ENCODE peak calls at places on chromosome 9, in five cellular contexts. One of them, this sample, is unnamed.

GRCh38 chr9:4866239-4866969 is 73.7 kb downstream of the RCL1 start:
- DNase-seq in sigmoid colon: no peak
- DNase-seq in HL-60: no peak
- DNase-seq in upper lobe of right lung: no peak
- DNase-seq in DND-41: no peak
- DNase-seq in this sample: peak; percentile 34

GRCh38 chr9:136143215-136144001 is 24.7 kb upstream of the TMEM250 start:
- DNase-seq in DND-41: peak; percentile 12
- DNase-seq in sigmoid colon: no peak
- DNase-seq in upper lobe of right lung: no peak
- DNase-seq in HL-60: no peak
- DNase-seq in this sample: no peak

GRCh38 chr9:77843088-77843985 is 188.3 kb downstream of the GNAQ start:
- DNase-seq in upper lobe of right lung: no peak
- DNase-seq in sigmoid colon: no peak
- DNase-seq in HL-60: no peak
- DNase-seq in DND-41: no peak
- DNase-seq in this sample: no peak

GRCh38 chr9:17962747-17963146 is 383.9 kb downstream of the SH3GL2 start:
- DNase-seq in upper lobe of right lung: no peak
- DNase-seq in sigmoid colon: no peak
- DNase-seq in DND-41: no peak
- DNase-seq in HL-60: no peak
- DNase-seq in this sample: no peak

GRCh38 chr9:88280816-88281382 is 107.3 kb upstream of the SPIN1 start:
- DNase-seq in DND-41: peak; percentile 17
- DNase-seq in upper lobe of right lung: peak; percentile 15
- DNase-seq in HL-60: no peak
- DNase-seq in sigmoid colon: no peak
- DNase-seq in this sample: no peak

GRCh38 chr9:33894316-33894715 is 77.4 kb downstream of the UBE2R2 start:
- DNase-seq in upper lobe of right lung: no peak
- DNase-seq in HL-60: no peak
- DNase-seq in sigmoid colon: no peak
- DNase-seq in DND-41: no peak
- DNase-seq in this sample: no peak

GRCh38 chr9:28810375-28811075 is 1237.2 kb upstream of the C9orf72 start:
- DNase-seq in upper lobe of right lung: no peak
- DNase-seq in sigmoid colon: no peak
- DNase-seq in HL-60: no peak
- DNase-seq in DND-41: no peak
- DNase-seq in this sample: peak; percentile 77

GRCh38 chr9:107931071-107931715 is 441.6 kb upstream of the KLF4 start:
- DNase-seq in DND-41: no peak
- DNase-seq in HL-60: no peak
- DNase-seq in upper lobe of right lung: no peak
- DNase-seq in sigmoid colon: no peak
- DNase-seq in this sample: no peak

GRCh38 chr9:88651682-88652633 is 117.0 kb downstream of the NXNL2 start:
- DNase-seq in HL-60: no peak
- DNase-seq in sigmoid colon: peak; percentile 96
- DNase-seq in upper lobe of right lung: no peak
- DNase-seq in DND-41: no peak
- DNase-seq in this sample: peak; percentile 84

GRCh38 chr9:115104908-115105307 is 13.0 kb downstream of the TNC start:
- DNase-seq in upper lobe of right lung: no peak
- DNase-seq in DND-41: no peak
- DNase-seq in sigmoid colon: no peak
- DNase-seq in HL-60: no peak
- DNase-seq in this sample: peak; percentile 75

GRCh38 chr9:128416014-128416413 is 4.6 kb upstream of the CERCAM start:
- DNase-seq in sigmoid colon: no peak
- DNase-seq in upper lobe of right lung: no peak
- DNase-seq in DND-41: no peak
- DNase-seq in HL-60: no peak
- DNase-seq in this sample: peak; percentile 66

GRCh38 chr9:126153382-126153781 is 173.2 kb upstream of the MVB12B start:
- DNase-seq in DND-41: no peak
- DNase-seq in upper lobe of right lung: no peak
- DNase-seq in HL-60: no peak
- DNase-seq in sigmoid colon: no peak
- DNase-seq in this sample: no peak

GRCh38 chr9:115022760-115023434 is 92.5 kb upstream of the TNFSF8 start:
- DNase-seq in DND-41: no peak
- DNase-seq in sigmoid colon: no peak
- DNase-seq in HL-60: no peak
- DNase-seq in upper lobe of right lung: no peak
- DNase-seq in this sample: no peak

GRCh38 chr9:118596374-118597015 is 772.7 kb downstream of the BRINP1 start:
- DNase-seq in upper lobe of right lung: no peak
- DNase-seq in sigmoid colon: no peak
- DNase-seq in DND-41: no peak
- DNase-seq in HL-60: no peak
- DNase-seq in this sample: no peak

GRCh38 chr9:8492034-8492433 is 692.5 kb upstream of the DMAC1 start:
- DNase-seq in HL-60: no peak
- DNase-seq in sigmoid colon: no peak
- DNase-seq in upper lobe of right lung: no peak
- DNase-seq in DND-41: no peak
- DNase-seq in this sample: no peak

GRCh38 chr9:133383438-133383837 is 7.3 kb downstream of the STKLD1 start:
- DNase-seq in HL-60: no peak
- DNase-seq in upper lobe of right lung: no peak
- DNase-seq in DND-41: no peak
- DNase-seq in sigmoid colon: no peak
- DNase-seq in this sample: no peak
- TF ChIP-seq CTCF in HL-60: no peak
- TF ChIP-seq CTCF in upper lobe of right lung: no peak
- TF ChIP-seq CTCF in DND-41: no peak
- TF ChIP-seq CTCF in sigmoid colon: no peak
- TF ChIP-seq CTCF in this sample: no peak

GRCh38 chr9:132514821-132515220 is 67.6 kb upstream of the BARHL1 start:
- DNase-seq in HL-60: no peak
- DNase-seq in DND-41: no peak
- DNase-seq in upper lobe of right lung: no peak
- DNase-seq in sigmoid colon: no peak
- DNase-seq in this sample: no peak

GRCh38 chr9:132518626-132519025 is 63.8 kb upstream of the BARHL1 start:
- DNase-seq in upper lobe of right lung: no peak
- DNase-seq in DND-41: no peak
- DNase-seq in HL-60: no peak
- DNase-seq in sigmoid colon: no peak
- DNase-seq in this sample: no peak

GRCh38 chr9:132516301-132516700 is 66.1 kb upstream of the BARHL1 start:
- DNase-seq in sigmoid colon: no peak
- DNase-seq in DND-41: no peak
- DNase-seq in upper lobe of right lung: no peak
- DNase-seq in HL-60: no peak
- DNase-seq in this sample: no peak

GRCh38 chr9:132518151-132518550 is 64.3 kb upstream of the BARHL1 start:
- DNase-seq in sigmoid colon: no peak
- DNase-seq in HL-60: no peak
- DNase-seq in DND-41: no peak
- DNase-seq in upper lobe of right lung: no peak
- DNase-seq in this sample: no peak

GRCh38 chr9:132516911-132517310 is 65.5 kb upstream of the BARHL1 start:
- DNase-seq in HL-60: no peak
- DNase-seq in sigmoid colon: no peak
- DNase-seq in DND-41: no peak
- DNase-seq in upper lobe of right lung: no peak
- DNase-seq in this sample: no peak
- H3K27me3 ChIP-seq in HL-60: peaks cover 9% of the 10 kb centered on the region
- H3K27me3 ChIP-seq in sigmoid colon: peaks cover 33% of the 10 kb centered on the region
- H3K27me3 ChIP-seq in DND-41: no peaks in the 10 kb centered on the region
- H3K27me3 ChIP-seq in upper lobe of right lung: peaks cover 14% of the 10 kb centered on the region
- H3K27me3 ChIP-seq in this sample: peaks cover 1% of the 10 kb centered on the region

DNA sequence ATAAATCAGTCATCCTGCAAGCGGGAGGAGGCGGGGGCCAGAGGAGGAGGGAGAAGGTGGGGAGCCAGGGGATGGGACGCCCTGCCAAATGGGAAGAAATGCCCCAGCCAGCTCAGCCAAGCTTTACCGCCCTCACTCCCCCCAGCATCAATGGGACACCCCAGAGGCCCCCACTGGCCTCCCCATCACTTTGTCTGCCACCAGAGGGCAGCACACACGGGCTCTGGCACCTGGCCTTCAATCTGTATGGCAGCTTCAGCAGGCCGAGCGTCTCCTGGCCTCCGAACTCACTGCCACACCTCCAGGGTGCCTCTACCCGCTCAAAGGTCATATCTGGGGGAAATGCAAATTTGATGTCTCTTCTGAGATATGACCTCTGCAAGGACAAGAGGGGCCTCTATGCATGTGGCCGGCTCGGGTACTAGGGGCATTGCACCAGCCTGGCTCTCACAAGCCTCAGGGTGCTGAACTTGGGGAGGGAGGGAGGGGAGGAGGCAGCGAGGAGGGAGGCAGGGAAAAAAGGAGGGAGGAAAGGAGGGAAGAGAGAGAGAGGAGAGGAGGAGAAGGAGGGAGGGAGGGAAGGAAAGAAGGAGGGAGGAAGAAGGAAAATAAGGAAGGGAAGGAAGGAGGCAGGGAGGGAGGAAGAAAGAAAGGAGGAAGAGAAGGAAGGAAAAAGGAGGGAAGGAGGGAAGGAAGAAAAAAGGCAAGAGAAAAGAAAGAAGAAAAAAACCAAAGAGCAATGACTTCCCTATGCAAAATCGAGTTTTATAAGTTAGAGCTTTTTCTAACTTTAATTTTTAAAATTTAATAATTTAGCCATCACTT is 656 bp upstream of the GFI1B start:
- DNase-seq in sigmoid colon: no peak
- DNase-seq in upper lobe of right lung: peak; percentile 79
- DNase-seq in HL-60: no peak
- DNase-seq in DND-41: peak; percentile 46
- DNase-seq in this sample: peak; percentile 33
- TF ChIP-seq CTCF in sigmoid colon: peak; percentile 41
- TF ChIP-seq CTCF in upper lobe of right lung: peak; percentile 75
- TF ChIP-seq CTCF in HL-60: peak; percentile 69
- TF ChIP-seq CTCF in DND-41: peak; percentile 66
- TF ChIP-seq CTCF in this sample: peak; percentile 98

GRCh38 chr9:97938081-97938644 is at the start of gene HEMGN:
- DNase-seq in DND-41: peak; percentile 62
- DNase-seq in sigmoid colon: no peak
- DNase-seq in HL-60: no peak
- DNase-seq in upper lobe of right lung: no peak
- DNase-seq in this sample: no peak

GRCh38 chr9:97943308-97943855 is 5.4 kb upstream of the HEMGN start:
- DNase-seq in HL-60: no peak
- DNase-seq in sigmoid colon: no peak
- DNase-seq in upper lobe of right lung: no peak
- DNase-seq in DND-41: no peak
- DNase-seq in this sample: no peak

GRCh38 chr9:97941323-97941722 is 3.4 kb upstream of the HEMGN start:
- DNase-seq in DND-41: no peak
- DNase-seq in upper lobe of right lung: no peak
- DNase-seq in sigmoid colon: no peak
- DNase-seq in HL-60: no peak
- DNase-seq in this sample: no peak

GRCh38 chr9:97940707-97941106 is 2.7 kb upstream of the HEMGN start:
- DNase-seq in sigmoid colon: no peak
- DNase-seq in upper lobe of right lung: no peak
- DNase-seq in DND-41: no peak
- DNase-seq in HL-60: no peak
- DNase-seq in this sample: no peak

DNA sequence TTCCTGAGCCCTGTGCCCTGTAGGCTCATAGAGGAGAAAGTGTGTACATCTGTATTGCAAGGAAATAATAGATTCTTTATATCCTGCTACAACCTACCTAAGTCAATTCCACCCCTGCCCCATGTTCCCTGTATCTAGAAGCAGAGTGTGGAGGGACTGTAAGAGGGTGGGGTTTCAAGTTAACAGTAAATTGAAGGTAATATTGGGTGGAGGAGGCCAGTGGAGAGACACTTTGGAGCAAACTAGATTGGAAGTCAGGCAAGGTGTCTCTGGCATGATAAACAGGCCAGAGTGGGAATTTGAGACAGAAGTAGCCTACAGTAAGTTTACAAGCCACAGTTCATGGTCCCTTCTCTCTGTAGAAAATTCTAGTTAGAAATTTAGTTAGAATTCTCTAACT is 2.3 kb upstream of the HEMGN start:
- DNase-seq in HL-60: no peak
- DNase-seq in upper lobe of right lung: no peak
- DNase-seq in DND-41: no peak
- DNase-seq in sigmoid colon: no peak
- DNase-seq in this sample: no peak
- H3K27me3 ChIP-seq in HL-60: no peaks in the 10 kb centered on the region
- H3K27me3 ChIP-seq in upper lobe of right lung: peaks cover 10% of the 10 kb centered on the region
- H3K27me3 ChIP-seq in DND-41: peaks cover 6% of the 10 kb centered on the region
- H3K27me3 ChIP-seq in sigmoid colon: peaks cover 19% of the 10 kb centered on the region
- H3K27me3 ChIP-seq in this sample: peaks cover 9% of the 10 kb centered on the region

GRCh38 chr9:124940521-124940893 is 376 bp downstream of the GOLGA1 start:
- DNase-seq in HL-60: no peak
- DNase-seq in DND-41: no peak
- DNase-seq in sigmoid colon: no peak
- DNase-seq in upper lobe of right lung: no peak
- DNase-seq in this sample: peak; percentile 30

GRCh38 chr9:124941689-124942561 is 1.0 kb upstream of the GOLGA1 start:
- DNase-seq in upper lobe of right lung: peak; percentile 79
- DNase-seq in sigmoid colon: peak; percentile 80
- DNase-seq in DND-41: peak; percentile 83
- DNase-seq in HL-60: peak; percentile 27
- DNase-seq in this sample: peak; percentile 40

GRCh38 chr9:124946167-124946566 is 5.3 kb upstream of the GOLGA1 start:
- DNase-seq in sigmoid colon: no peak
- DNase-seq in HL-60: no peak
- DNase-seq in upper lobe of right lung: no peak
- DNase-seq in DND-41: no peak
- DNase-seq in this sample: no peak

GRCh38 chr9:124939944-124940343 is 939 bp downstream of the GOLGA1 start:
- DNase-seq in sigmoid colon: no peak
- DNase-seq in upper lobe of right lung: no peak
- DNase-seq in HL-60: no peak
- DNase-seq in DND-41: no peak
- DNase-seq in this sample: no peak

DNA sequence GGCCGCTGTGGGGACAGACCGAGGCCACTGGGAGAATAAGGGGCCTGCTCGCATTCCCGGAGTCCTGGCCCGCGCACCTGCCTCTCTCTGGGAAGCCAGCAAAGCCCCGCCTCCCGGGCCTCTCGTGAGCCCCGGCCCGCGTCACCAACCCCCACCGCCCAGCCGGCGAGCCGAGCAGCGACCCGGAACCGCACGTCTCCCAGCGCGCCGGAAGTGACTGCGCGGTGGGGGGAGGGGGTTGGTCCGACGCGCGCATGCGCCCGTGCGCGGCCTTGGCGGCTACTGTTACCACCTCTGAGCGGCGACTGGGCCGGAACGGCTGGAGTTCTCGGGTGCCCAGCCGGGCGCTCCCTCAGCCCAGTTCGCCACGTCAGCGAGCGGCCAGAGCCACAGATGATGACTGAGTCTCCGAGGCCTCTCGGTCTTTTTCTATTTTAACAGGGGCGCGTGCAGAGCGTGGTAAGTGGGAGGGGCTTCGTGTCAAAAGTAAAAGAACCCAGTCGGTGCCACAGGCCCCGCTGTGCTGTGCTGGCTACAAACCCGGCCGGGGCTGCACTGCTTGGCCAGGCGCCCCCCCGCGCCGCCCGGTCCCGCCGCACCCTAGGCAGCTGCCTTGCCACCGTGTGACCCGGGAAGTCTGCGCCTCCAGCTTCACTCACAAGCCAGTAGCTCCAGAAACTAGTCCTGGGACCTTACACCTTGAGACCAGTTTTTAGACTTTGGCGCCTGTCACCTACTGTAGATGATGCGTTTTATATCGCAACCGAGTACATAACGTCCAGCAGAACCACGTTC is at the start of gene GOLGA1:
- DNase-seq in HL-60: peak; percentile 91
- DNase-seq in upper lobe of right lung: peak; percentile 99
- DNase-seq in DND-41: peak; percentile 92
- DNase-seq in sigmoid colon: peak; percentile 98
- DNase-seq in this sample: peak; percentile 83
- TF ChIP-seq CTCF in HL-60: no peak
- TF ChIP-seq CTCF in upper lobe of right lung: no peak
- TF ChIP-seq CTCF in DND-41: no peak
- TF ChIP-seq CTCF in sigmoid colon: no peak
- TF ChIP-seq CTCF in this sample: no peak

This sample was measured in bronchial epithelial cell.